ENCODE peak calls at places on chromosomes 7 and 10, in five cellular contexts. K, D, B, O and P are unnamed samples.

GRCh38 chr7:70940597-70940996 is 191.3 kb upstream of the GALNT17 start:
- DNase-seq in O (no peak), K (peak), D (no peak), B (no peak), P (no peak)

GRCh38 chr7:118214051-118214832 is 10.3 kb upstream of the ANKRD7 start:
- DNase-seq in B (peak), K (peak), D (peak), O (peak), P (peak)

GRCh38 chr10:132270721-132271457 is 36.9 kb downstream of the STK32C start:
- DNase-seq in D (no peak), B (no peak), K (no peak), O (no peak), P (no peak)

GRCh38 chr7:95059842-95060313 is 152.5 kb downstream of the PPP1R9A start:
- DNase-seq in K (no peak), D (no peak), B (no peak), O (no peak), P (no peak)

GRCh38 chr10:80599424-80599847 is 61.7 kb downstream of the SH2D4B start:
- DNase-seq in O (no peak), B (peak), D (no peak), K (no peak), P (peak)

GRCh38 chr10:44102726-44103255 is 282.1 kb downstream of the CXCL12 start:
- DNase-seq in K (no peak), B (no peak), O (no peak), D (no peak), P (no peak)

GRCh38 chr7:144835166-144835611 is 664 bp downstream of the TPK1 start:
- DNase-seq in K (no peak), O (peak), D (peak), B (peak), P (peak)

GRCh38 chr10:69974551-69975155 is 78.0 kb upstream of the MACROH2A2 start:
- DNase-seq in B (no peak), D (peak), K (no peak), O (no peak), P (peak)

GRCh38 chr10:113463777-113464176 is 89.1 kb upstream of the HABP2 start:
- DNase-seq in K (no peak), D (no peak), O (no peak), B (no peak), P (peak)

GRCh38 chr7:22725585-22725984 is 1.4 kb upstream of the IL6 start:
- DNase-seq in B (no peak), K (no peak), O (no peak), D (no peak), P (no peak)

GRCh38 chr10:11781114-11781513 is 38.9 kb downstream of the ECHDC3 start:
- DNase-seq in K (no peak), B (no peak), O (no peak), D (no peak), P (no peak)

GRCh38 chr7:129746857-129747529 is 135.5 kb downstream of the NRF1 start:
- DNase-seq in B (no peak), D (no peak), K (no peak), O (no peak), P (no peak)

GRCh38 chr7:43784030-43785001 is 25.8 kb downstream of the BLVRA start:
- DNase-seq in K (no peak), B (no peak), O (no peak), D (no peak), P (no peak)

GRCh38 chr7:111199643-111200042 is 108.7 kb downstream of the LRRN3 start:
- DNase-seq in K (no peak), B (no peak), O (no peak), D (no peak), P (no peak)

GRCh38 chr10:96255569-96256335 is 15.6 kb downstream of the BLNK start:
- DNase-seq in O (no peak), K (no peak), B (no peak), D (no peak), P (no peak)

GRCh38 chr10:44703241-44704155 is 207.6 kb upstream of the TMEM72 start:
- DNase-seq in O (no peak), D (no peak), K (no peak), B (no peak), P (peak)

GRCh38 chr10:78889536-78890063 is 179.2 kb upstream of the ZMIZ1 start:
- DNase-seq in B (no peak), O (no peak), D (no peak), K (peak), P (no peak)

GRCh38 chr10:118911361-118911760 is 118.2 kb upstream of the NANOS1 start:
- DNase-seq in O (no peak), D (no peak), B (no peak), K (no peak), P (peak)

GRCh38 chr7:70728873-70729552 is 402.9 kb upstream of the GALNT17 start:
- DNase-seq in B (no peak), D (no peak), K (no peak), O (no peak), P (peak)

GRCh38 chr10:78408671-78409472 is 375.2 kb downstream of the RPS24 start:
- DNase-seq in B (no peak), D (no peak), K (peak), O (no peak), P (peak)

GRCh38 chr7:84911077-84911476 is 275.8 kb downstream of the SEMA3D start:
- DNase-seq in O (no peak), D (no peak), K (no peak), B (no peak), P (no peak)

GRCh38 chr10:31760674-31761081 is 168.0 kb downstream of the ARHGAP12 start:
- DNase-seq in O (no peak), B (no peak), K (no peak), D (no peak), P (no peak)

GRCh38 chr7:44469461-44469860 is 21.0 kb downstream of the NUDCD3 start:
- DNase-seq in O (no peak), K (no peak), B (no peak), D (no peak), P (no peak)

GRCh38 chr10:71998119-71998839 is 34.1 kb downstream of the CHST3 start:
- DNase-seq in O (no peak), B (no peak), D (no peak), K (no peak), P (no peak)

GRCh38 chr10:88066319-88066718 is 202.9 kb downstream of the PTEN start:
- DNase-seq in K (no peak), O (no peak), B (no peak), D (no peak), P (no peak)

GRCh38 chr7:98565114-98565513 is 52.0 kb upstream of the NPTX2 start:
- DNase-seq in D (no peak), O (no peak), B (no peak), K (no peak), P (no peak)

GRCh38 chr7:54985405-54986360 is 33.1 kb upstream of the EGFR start:
- DNase-seq in B (no peak), D (no peak), K (no peak), O (no peak), P (peak)

GRCh38 chr7:5222861-5223411 is 32.9 kb downstream of the WIPI2 start:
- DNase-seq in D (no peak), B (no peak), K (no peak), O (no peak), P (no peak)

GRCh38 chr7:93720106-93720505 is 145.6 kb upstream of the CALCR start:
- DNase-seq in B (no peak), K (no peak), O (no peak), D (no peak), P (no peak)

GRCh38 chr10:103890194-103890658 is 27.8 kb downstream of the STN1 start:
- DNase-seq in K (no peak), O (no peak), D (no peak), B (no peak), P (no peak)

GRCh38 chr10:19931886-19932285 is 115.7 kb downstream of the PLXDC2 start:
- DNase-seq in O (no peak), D (no peak), B (no peak), K (no peak), P (no peak)

GRCh38 chr10:96496281-96496925 is 17.3 kb downstream of the TLL2 start:
- DNase-seq in D (no peak), B (no peak), O (no peak), K (peak), P (peak)

GRCh38 chr7:2075811-2076210 is 156.9 kb downstream of the MAD1L1 start:
- DNase-seq in O (no peak), D (no peak), B (no peak), K (no peak), P (no peak)

GRCh38 chr7:6730343-6730633 is 23.5 kb upstream of the ZNF12 start:
- DNase-seq in O (no peak), B (no peak), D (no peak), K (no peak), P (no peak)

GRCh38 chr7:123494193-123494796 is 40.1 kb downstream of the IQUB start:
- DNase-seq in O (no peak), K (no peak), D (peak), B (peak), P (peak)

GRCh38 chr7:151248191-151249033 is at the start of gene SMARCD3:
- DNase-seq in D (peak), B (no peak), K (no peak), O (no peak), P (peak)

GRCh38 chr10:125033146-125033924 is 91.4 kb downstream of the ZRANB1 start:
- DNase-seq in K (no peak), B (no peak), D (no peak), O (no peak), P (no peak)